ENCODE peak calls at places on chromosomes 12 and 14, in ten cellular contexts. E is stimulated activated CD4-positive, alpha-beta T cell treated with anti-CD3 and anti-CD28 coated beads, Interleukin-1b, Interleukin-23, amount 100 ng/mL, for 1 hour; Y is T-helper 17 cell; X is BJ; Q is amygdala; I is testis; G is fibroblast of the conjunctiva; N is ureter; K is stimulated activated naive CD4-positive, alpha-beta T cell; V is neuronal stem cell. R is an unnamed sample.

GRCh38 chr14:28407931-28408330 is 358.7 kb upstream of the FOXG1 start:
- DNase-seq in E (no peak), Y (no peak), X (no peak), Q (no peak), I (no peak), G (no peak), N (no peak), K (no peak), V (no peak), R (no peak)

GRCh38 chr12:101552277-101552676 is 42.5 kb upstream of the MYBPC1 start:
- DNase-seq in E (no peak), Y (no peak), X (no peak), Q (no peak), I (no peak), G (peak), N (no peak), K (no peak), V (no peak), R (no peak)

GRCh38 chr12:96170328-96170727 is 23.8 kb upstream of the ELK3 start:
- DNase-seq in E (no peak), Y (no peak), X (no peak), Q (no peak), I (no peak), G (no peak), N (no peak), K (no peak), V (no peak), R (no peak)

GRCh38 chr12:56104815-56105476 is 587 bp downstream of the PA2G4 start:
- DNase-seq in E (no peak), Y (peak), X (no peak), Q (no peak), I (no peak), G (no peak), N (no peak), K (no peak), V (no peak), R (no peak)

GRCh38 chr14:68283378-68284123 is 464.0 kb downstream of the RAD51B start:
- DNase-seq in E (no peak), Y (peak), X (no peak), Q (no peak), I (no peak), G (no peak), N (peak), K (peak), V (no peak), R (peak)

GRCh38 chr14:44531648-44532047 is 24.6 kb upstream of the FSCB start:
- DNase-seq in E (no peak), Y (no peak), X (no peak), Q (no peak), I (no peak), G (no peak), N (no peak), K (no peak), V (no peak), R (no peak)

GRCh38 chr12:75579552-75579951 is 68.1 kb upstream of the KRR1 start:
- DNase-seq in E (no peak), Y (no peak), X (no peak), Q (no peak), I (no peak), G (no peak), N (no peak), K (no peak), V (no peak), R (no peak)

GRCh38 chr12:74646831-74647230 is 109.2 kb downstream of the ATXN7L3B start:
- DNase-seq in E (no peak), Y (no peak), X (no peak), Q (no peak), I (no peak), G (no peak), N (no peak), K (no peak), V (no peak), R (no peak)

GRCh38 chr12:111430418-111431353 is 25.0 kb downstream of the SH2B3 start:
- DNase-seq in E (peak), Y (peak), X (no peak), Q (no peak), I (no peak), G (no peak), N (no peak), K (peak), V (no peak), R (peak)

GRCh38 chr12:130847097-130847496 is 8.0 kb upstream of the STX2 start:
- DNase-seq in E (no peak), Y (no peak), X (peak), Q (no peak), I (no peak), G (no peak), N (no peak), K (no peak), V (no peak), R (no peak)

GRCh38 chr14:88026890-88027289 is 22.0 kb downstream of the GPR65 start:
- DNase-seq in E (no peak), Y (no peak), X (no peak), Q (no peak), I (no peak), G (no peak), N (no peak), K (no peak), V (no peak), R (no peak)

GRCh38 chr12:108400900-108401480 is 61.9 kb upstream of the CMKLR1 start:
- DNase-seq in E (no peak), Y (no peak), X (no peak), Q (no peak), I (no peak), G (no peak), N (no peak), K (no peak), V (no peak), R (no peak)

GRCh38 chr12:13135336-13136178 is 32.1 kb upstream of the GSG1 start:
- DNase-seq in E (no peak), Y (no peak), X (peak), Q (peak), I (peak), G (peak), N (peak), K (no peak), V (no peak), R (no peak)

GRCh38 chr12:110029290-110029689 is 19.0 kb downstream of the C12orf76 start:
- DNase-seq in E (no peak), Y (no peak), X (no peak), Q (no peak), I (no peak), G (no peak), N (no peak), K (no peak), V (no peak), R (no peak)

GRCh38 chr14:64646103-64646502 is 58.1 kb upstream of the PLEKHG3 start:
- DNase-seq in E (no peak), Y (no peak), X (no peak), Q (no peak), I (no peak), G (no peak), N (no peak), K (no peak), V (no peak), R (no peak)

GRCh38 chr12:108950991-108951739 is 69.7 kb downstream of the SVOP start:
- DNase-seq in E (peak), Y (peak), X (peak), Q (peak), I (peak), G (peak), N (peak), K (peak), V (peak), R (peak)

GRCh38 chr12:53279283-53279869 is 11.3 kb downstream of the ESPL1 start:
- DNase-seq in E (no peak), Y (no peak), X (no peak), Q (no peak), I (no peak), G (no peak), N (no peak), K (no peak), V (no peak), R (no peak)

GRCh38 chr12:12524128-12524527 is 38.5 kb downstream of the DUSP16 start:
- DNase-seq in E (no peak), Y (no peak), X (no peak), Q (no peak), I (no peak), G (no peak), N (no peak), K (no peak), V (no peak), R (no peak)

GRCh38 chr14:21990116-21990515 is 316.5 kb upstream of the OR4E1 start:
- DNase-seq in E (no peak), Y (no peak), X (no peak), Q (no peak), I (no peak), G (no peak), N (no peak), K (no peak), V (no peak), R (no peak)

GRCh38 chr14:77327111-77327510 is 6.3 kb downstream of the GSTZ1 start:
- DNase-seq in E (no peak), Y (no peak), X (no peak), Q (no peak), I (no peak), G (no peak), N (no peak), K (no peak), V (no peak), R (no peak)

GRCh38 chr12:112066566-112066965 is 42.0 kb downstream of the NAA25 start:
- DNase-seq in E (no peak), Y (no peak), X (no peak), Q (no peak), I (no peak), G (no peak), N (no peak), K (no peak), V (no peak), R (no peak)

GRCh38 chr14:35050652-35051051 is 4.6 kb downstream of the FAM177A1 start:
- DNase-seq in E (no peak), Y (no peak), X (peak), Q (no peak), I (no peak), G (peak), N (no peak), K (no peak), V (no peak), R (no peak)

GRCh38 chr12:78181544-78182162 is 351.0 kb downstream of the NAV3 start:
- DNase-seq in E (no peak), Y (no peak), X (no peak), Q (no peak), I (no peak), G (peak), N (no peak), K (no peak), V (no peak), R (no peak)

GRCh38 chr12:57518920-57519757 is 1.2 kb downstream of the DDIT3 start:
- DNase-seq in E (no peak), Y (no peak), X (no peak), Q (no peak), I (peak), G (peak), N (no peak), K (no peak), V (no peak), R (no peak)

GRCh38 chr12:113065126-113066007 is 8.8 kb downstream of the DTX1 start:
- DNase-seq in E (no peak), Y (no peak), X (no peak), Q (no peak), I (peak), G (no peak), N (no peak), K (no peak), V (peak), R (no peak)

GRCh38 chr12:109744991-109745942 is 31.6 kb downstream of the FAM222A start:
- DNase-seq in E (no peak), Y (no peak), X (no peak), Q (no peak), I (no peak), G (no peak), N (no peak), K (no peak), V (no peak), R (no peak)

GRCh38 chr14:51989293-51990234 is at the start of gene RTRAF:
- DNase-seq in E (peak), Y (peak), X (peak), Q (peak), I (peak), G (peak), N (peak), K (peak), V (peak), R (peak)

GRCh38 chr12:3704512-3705348 is 48.2 kb downstream of the CRACR2A start:
- DNase-seq in E (no peak), Y (no peak), X (no peak), Q (no peak), I (peak), G (no peak), N (no peak), K (no peak), V (no peak), R (no peak)

GRCh38 chr12:118151755-118152154 is 15.8 kb downstream of the PEBP1 start:
- DNase-seq in E (no peak), Y (no peak), X (no peak), Q (no peak), I (no peak), G (no peak), N (no peak), K (no peak), V (no peak), R (no peak)

GRCh38 chr14:100304825-100305445 is 1.3 kb downstream of the SLC25A29 start:
- DNase-seq in E (no peak), Y (no peak), X (no peak), Q (peak), I (peak), G (no peak), N (peak), K (no peak), V (no peak), R (no peak)

GRCh38 chr12:52026267-52026666 is 19.5 kb downstream of the TAMALIN start:
- DNase-seq in E (no peak), Y (no peak), X (no peak), Q (no peak), I (no peak), G (no peak), N (no peak), K (no peak), V (no peak), R (no peak)

GRCh38 chr12:43976027-43976426 is 140.1 kb downstream of the TMEM117 start:
- DNase-seq in E (no peak), Y (no peak), X (no peak), Q (no peak), I (no peak), G (no peak), N (no peak), K (no peak), V (no peak), R (no peak)

GRCh38 chr14:104436047-104436531 is 143.5 kb upstream of the C14orf180 start:
- DNase-seq in E (no peak), Y (no peak), X (no peak), Q (no peak), I (peak), G (no peak), N (peak), K (no peak), V (no peak), R (no peak)

GRCh38 chr12:57242329-57242690 is 8.7 kb downstream of the STAC3 start:
- DNase-seq in E (no peak), Y (no peak), X (no peak), Q (no peak), I (no peak), G (no peak), N (no peak), K (no peak), V (no peak), R (no peak)